ENCODE peak calls at places on chromosomes 16 and 17, in nine cellular contexts. H is MCF 10A, C is type B pancreatic cell, R is A549, Y is T-cell, O is SHP77, U is RWPE2, B is GM04504, J is NCI-H774. V is an unnamed sample.

GRCh38 chr17:35795007-35795870 is at the start of gene MMP28:
- DNase-seq in O (no peak), C (no peak), H (peak), B (no peak), U (no peak), R (peak), Y (peak), J (peak), V (peak)

GRCh38 chr16:21685034-21685455 is 21.3 kb downstream of the OTOA start:
- DNase-seq in B (no peak), Y (no peak), C (no peak), H (no peak), U (no peak), R (no peak), J (no peak), O (no peak), V (no peak)

GRCh38 chr17:64003526-64004121 is 5.5 kb downstream of the PRR29 start:
- DNase-seq in C (no peak), J (no peak), Y (no peak), O (no peak), R (no peak), B (no peak), U (peak), H (no peak), V (no peak)

GRCh38 chr17:76452102-76452645 is 778 bp downstream of the UBE2O start:
- DNase-seq in C (no peak), J (no peak), R (no peak), O (no peak), Y (no peak), B (no peak), U (no peak), H (no peak), V (no peak)

GRCh38 chr16:73329363-73330306 is 281.7 kb upstream of the ZFHX3 start:
- DNase-seq in U (no peak), R (no peak), B (no peak), O (peak), H (no peak), Y (no peak), J (no peak), C (no peak), V (no peak)

GRCh38 chr16:85296859-85297698 is 184.8 kb upstream of the CIBAR2 start:
- DNase-seq in B (no peak), Y (no peak), C (no peak), R (peak), O (no peak), H (peak), J (no peak), U (no peak), V (peak)

GRCh38 chr16:4505356-4506153 is 29.4 kb downstream of the HMOX2 start:
- DNase-seq in R (no peak), U (no peak), C (no peak), Y (peak), H (no peak), O (no peak), B (no peak), J (no peak), V (peak)

GRCh38 chr17:44547625-44548297 is 9.5 kb upstream of the FZD2 start:
- DNase-seq in O (no peak), U (no peak), J (no peak), Y (no peak), H (no peak), R (no peak), B (no peak), C (no peak), V (no peak)

GRCh38 chr17:38959508-38959907 is 7.7 kb downstream of the FBXO47 start:
- DNase-seq in B (no peak), H (no peak), O (no peak), J (no peak), R (no peak), C (no peak), Y (no peak), U (no peak), V (no peak)

GRCh38 chr17:9768381-9768934 is 22.9 kb downstream of the DHRS7C start:
- DNase-seq in Y (no peak), H (peak), B (peak), R (peak), U (no peak), O (peak), J (no peak), C (no peak), V (no peak)

GRCh38 chr16:23482778-23483177 is 27.5 kb downstream of the GGA2 start:
- DNase-seq in R (no peak), H (no peak), B (no peak), C (no peak), Y (peak), J (no peak), U (no peak), O (no peak), V (peak)

GRCh38 chr17:60468371-60468770 is 46.1 kb downstream of the CHCT1 start:
- DNase-seq in C (no peak), B (no peak), Y (no peak), R (no peak), J (no peak), O (no peak), H (no peak), U (no peak), V (no peak)

GRCh38 chr17:9467518-9467917 is 108.1 kb downstream of the STX8 start:
- DNase-seq in Y (no peak), C (no peak), B (no peak), R (no peak), J (no peak), U (no peak), O (no peak), H (no peak), V (no peak)

GRCh38 chr16:72877374-72878028 is 170.4 kb downstream of the ZFHX3 start:
- DNase-seq in B (peak), R (peak), U (no peak), C (no peak), J (no peak), O (no peak), H (peak), Y (no peak), V (no peak)

GRCh38 chr17:18962494-18962815 is 10.5 kb downstream of the SLC5A10 start:
- DNase-seq in Y (no peak), C (no peak), O (no peak), B (no peak), R (no peak), H (no peak), U (no peak), J (no peak), V (no peak)

GRCh38 chr17:81869221-81870154 is 1.6 kb downstream of the ARHGDIA start:
- DNase-seq in U (peak), H (peak), Y (no peak), J (no peak), O (no peak), B (no peak), R (peak), C (no peak), V (peak)

GRCh38 chr17:50153650-50154575 is 3.4 kb upstream of the PPP1R9B start:
- DNase-seq in B (no peak), H (peak), R (no peak), Y (no peak), O (no peak), J (no peak), U (no peak), C (no peak), V (no peak)

GRCh38 chr17:45430738-45431530 is 1.7 kb downstream of the ARHGAP27 start:
- DNase-seq in O (no peak), B (no peak), H (no peak), C (no peak), Y (no peak), R (no peak), U (peak), J (no peak), V (peak)

GRCh38 chr16:4900036-4900435 is 36.9 kb downstream of the PPL start:
- DNase-seq in B (no peak), O (no peak), U (no peak), Y (no peak), J (no peak), R (no peak), C (no peak), H (no peak), V (no peak)

GRCh38 chr16:83330251-83330650 is 477.5 kb upstream of the HSBP1 start:
- DNase-seq in R (no peak), U (no peak), J (no peak), C (no peak), O (no peak), H (no peak), B (no peak), Y (no peak), V (no peak)

GRCh38 chr16:2331199-2331931 is 9.2 kb downstream of the ABCA3 start:
- DNase-seq in B (no peak), H (no peak), Y (no peak), J (no peak), R (no peak), U (no peak), O (no peak), C (no peak), V (no peak)

GRCh38 chr17:42347198-42347597 is 41.0 kb downstream of the STAT3 start:
- DNase-seq in U (no peak), B (peak), J (no peak), Y (no peak), O (no peak), R (peak), H (peak), C (no peak), V (no peak)

GRCh38 chr17:19904412-19904811 is 36.7 kb upstream of the ULK2 start:
- DNase-seq in R (no peak), C (no peak), J (no peak), Y (no peak), H (peak), O (no peak), U (no peak), B (no peak), V (no peak)

GRCh38 chr17:51597340-51597739 is 337.0 kb downstream of the UTP18 start:
- DNase-seq in Y (no peak), R (no peak), O (no peak), B (no peak), C (no peak), H (no peak), J (no peak), U (no peak), V (no peak)

GRCh38 chr17:17855334-17855725 is 18.5 kb upstream of the SREBF1 start:
- DNase-seq in J (no peak), B (no peak), U (no peak), C (no peak), H (no peak), Y (no peak), R (no peak), O (no peak), V (no peak)

GRCh38 chr17:40107266-40107980 is 7.0 kb upstream of the NR1D1 start:
- DNase-seq in H (no peak), C (no peak), O (no peak), J (no peak), U (no peak), Y (no peak), R (no peak), B (no peak), V (no peak)

GRCh38 chr17:67215991-67216421 is 29.0 kb downstream of the HELZ start:
- DNase-seq in H (no peak), C (no peak), B (no peak), U (no peak), O (no peak), J (no peak), R (no peak), Y (no peak), V (no peak)

GRCh38 chr17:66290097-66290722 is 12.2 kb upstream of the PRKCA start:
- DNase-seq in C (no peak), R (no peak), Y (no peak), B (no peak), J (no peak), U (no peak), O (no peak), H (peak), V (no peak)

GRCh38 chr16:12020007-12020406 is 43.5 kb downstream of the SNX29 start:
- DNase-seq in H (no peak), U (no peak), C (no peak), O (no peak), R (no peak), J (no peak), B (no peak), Y (no peak), V (no peak)

GRCh38 chr17:16211601-16212000 is 3.7 kb downstream of the NCOR1 start:
- DNase-seq in J (no peak), R (no peak), O (no peak), U (no peak), Y (no peak), B (no peak), C (no peak), H (no peak), V (no peak)

GRCh38 chr16:608019-608418 is 18.2 kb downstream of the RAB40C start:
- DNase-seq in Y (no peak), U (no peak), H (no peak), B (no peak), J (no peak), O (no peak), R (no peak), C (no peak), V (no peak)

GRCh38 chr16:1338855-1339675 is 5.6 kb downstream of the BAIAP3 start:
- DNase-seq in R (no peak), B (no peak), Y (no peak), C (no peak), H (no peak), U (no peak), J (no peak), O (no peak), V (no peak)

GRCh38 chr16:66001432-66001831 is 365.1 kb upstream of the CDH5 start:
- DNase-seq in J (no peak), B (no peak), R (no peak), O (no peak), C (no peak), H (no peak), U (no peak), Y (no peak), V (no peak)

GRCh38 chr16:53714080-53715050 is 10.4 kb downstream of the FTO start:
- DNase-seq in R (no peak), C (no peak), J (peak), B (peak), U (no peak), O (no peak), H (no peak), Y (no peak), V (no peak)

V was measured in stimulated activated effector memory CD8-positive, alpha-beta T cell treated with anti-CD3 and anti-CD28 coated beads, Interleukin-12 subunit alpha, Interleukin-12 subunit beta, amount 100 ng/mL, for 72 hours.